ENCODE peak calls at places on chromosomes 7 and 10, in eight cellular contexts. One of them, this sample, is unnamed.

GRCh38 chr7:104943502-104944343 is 70.3 kb upstream of the KMT2E start:
- DNase-seq in endothelial cell of umbilical vein: peak; percentile 100
- DNase-seq in Calu3: peak; percentile 74
- DNase-seq in kidney: peak; percentile 79
- DNase-seq in T-helper 17 cell: peak; percentile 19
- DNase-seq in KG1: no peak
- DNase-seq in iPS-NIHi11: peak; percentile 33
- DNase-seq in stimulated activated naive CD4-positive, alpha-beta T cell: peak; percentile 67
- DNase-seq in this sample: no peak

GRCh38 chr10:97452352-97452751 is 6.4 kb downstream of the ZDHHC16 start:
- DNase-seq in endothelial cell of umbilical vein: no peak
- DNase-seq in Calu3: no peak
- DNase-seq in kidney: no peak
- DNase-seq in T-helper 17 cell: no peak
- DNase-seq in KG1: no peak
- DNase-seq in iPS-NIHi11: no peak
- DNase-seq in stimulated activated naive CD4-positive, alpha-beta T cell: no peak
- DNase-seq in this sample: no peak

GRCh38 chr10:106863549-106863948 is 301.0 kb downstream of the SORCS1 start:
- DNase-seq in endothelial cell of umbilical vein: no peak
- DNase-seq in Calu3: no peak
- DNase-seq in kidney: no peak
- DNase-seq in T-helper 17 cell: no peak
- DNase-seq in KG1: no peak
- DNase-seq in iPS-NIHi11: peak; percentile 17
- DNase-seq in stimulated activated naive CD4-positive, alpha-beta T cell: no peak
- DNase-seq in this sample: no peak

GRCh38 chr10:70891636-70892035 is 3.3 kb upstream of the PCBD1 start:
- DNase-seq in endothelial cell of umbilical vein: peak; percentile 36
- DNase-seq in Calu3: no peak
- DNase-seq in kidney: no peak
- DNase-seq in T-helper 17 cell: no peak
- DNase-seq in KG1: no peak
- DNase-seq in iPS-NIHi11: no peak
- DNase-seq in stimulated activated naive CD4-positive, alpha-beta T cell: no peak
- DNase-seq in this sample: no peak

GRCh38 chr7:142632291-142633134 is 116.8 kb upstream of the PRSS1 start:
- DNase-seq in endothelial cell of umbilical vein: peak; percentile 74
- DNase-seq in Calu3: peak; percentile 70
- DNase-seq in kidney: no peak
- DNase-seq in T-helper 17 cell: peak; percentile 15
- DNase-seq in KG1: peak; percentile 24
- DNase-seq in iPS-NIHi11: peak; percentile 87
- DNase-seq in stimulated activated naive CD4-positive, alpha-beta T cell: peak; percentile 37
- DNase-seq in this sample: peak; percentile 40

GRCh38 chr7:55365103-55365679 is at the start of gene LANCL2:
- DNase-seq in endothelial cell of umbilical vein: peak; percentile 62
- DNase-seq in Calu3: no peak
- DNase-seq in kidney: no peak
- DNase-seq in T-helper 17 cell: no peak
- DNase-seq in KG1: peak; percentile 72
- DNase-seq in iPS-NIHi11: no peak
- DNase-seq in stimulated activated naive CD4-positive, alpha-beta T cell: peak; percentile 58
- DNase-seq in this sample: no peak

GRCh38 chr10:79311581-79312407 is 35.5 kb upstream of the PPIF start:
- DNase-seq in endothelial cell of umbilical vein: no peak
- DNase-seq in Calu3: no peak
- DNase-seq in kidney: peak; percentile 70
- DNase-seq in T-helper 17 cell: no peak
- DNase-seq in KG1: no peak
- DNase-seq in iPS-NIHi11: no peak
- DNase-seq in stimulated activated naive CD4-positive, alpha-beta T cell: no peak
- DNase-seq in this sample: no peak

GRCh38 chr7:27606270-27607209 is 56.1 kb downstream of the HIBADH start:
- DNase-seq in endothelial cell of umbilical vein: peak; percentile 89
- DNase-seq in Calu3: no peak
- DNase-seq in kidney: no peak
- DNase-seq in T-helper 17 cell: no peak
- DNase-seq in KG1: no peak
- DNase-seq in iPS-NIHi11: no peak
- DNase-seq in stimulated activated naive CD4-positive, alpha-beta T cell: no peak
- DNase-seq in this sample: no peak

GRCh38 chr10:31318382-31318853 is 598 bp upstream of the ZEB1 start:
- DNase-seq in endothelial cell of umbilical vein: no peak
- DNase-seq in Calu3: no peak
- DNase-seq in kidney: peak; percentile 91
- DNase-seq in T-helper 17 cell: peak; percentile 60
- DNase-seq in KG1: peak; percentile 85
- DNase-seq in iPS-NIHi11: peak; percentile 40
- DNase-seq in stimulated activated naive CD4-positive, alpha-beta T cell: peak; percentile 80
- DNase-seq in this sample: no peak

GRCh38 chr7:141541375-141541774 is 9.8 kb upstream of the AGK start:
- DNase-seq in endothelial cell of umbilical vein: no peak
- DNase-seq in Calu3: no peak
- DNase-seq in kidney: no peak
- DNase-seq in T-helper 17 cell: no peak
- DNase-seq in KG1: no peak
- DNase-seq in iPS-NIHi11: no peak
- DNase-seq in stimulated activated naive CD4-positive, alpha-beta T cell: no peak
- DNase-seq in this sample: no peak

GRCh38 chr7:88735920-88736319 is 23.6 kb upstream of the ZNF804B start:
- DNase-seq in endothelial cell of umbilical vein: no peak
- DNase-seq in Calu3: no peak
- DNase-seq in kidney: no peak
- DNase-seq in T-helper 17 cell: no peak
- DNase-seq in KG1: no peak
- DNase-seq in iPS-NIHi11: no peak
- DNase-seq in stimulated activated naive CD4-positive, alpha-beta T cell: no peak
- DNase-seq in this sample: no peak

GRCh38 chr10:79402951-79403350 is 42.5 kb downstream of the ZCCHC24 start:
- DNase-seq in endothelial cell of umbilical vein: no peak
- DNase-seq in Calu3: no peak
- DNase-seq in kidney: peak; percentile 56
- DNase-seq in T-helper 17 cell: no peak
- DNase-seq in KG1: no peak
- DNase-seq in iPS-NIHi11: no peak
- DNase-seq in stimulated activated naive CD4-positive, alpha-beta T cell: no peak
- DNase-seq in this sample: no peak

GRCh38 chr7:111414374-111414773 is 147.9 kb downstream of the IMMP2L start:
- DNase-seq in endothelial cell of umbilical vein: no peak
- DNase-seq in Calu3: no peak
- DNase-seq in kidney: no peak
- DNase-seq in T-helper 17 cell: no peak
- DNase-seq in KG1: no peak
- DNase-seq in iPS-NIHi11: no peak
- DNase-seq in stimulated activated naive CD4-positive, alpha-beta T cell: no peak
- DNase-seq in this sample: no peak

GRCh38 chr7:94286111-94286510 is 108.6 kb upstream of the COL1A2 start:
- DNase-seq in endothelial cell of umbilical vein: peak; percentile 32
- DNase-seq in Calu3: no peak
- DNase-seq in kidney: no peak
- DNase-seq in T-helper 17 cell: no peak
- DNase-seq in KG1: no peak
- DNase-seq in iPS-NIHi11: no peak
- DNase-seq in stimulated activated naive CD4-positive, alpha-beta T cell: no peak
- DNase-seq in this sample: no peak

GRCh38 chr7:132351858-132352539 is 224.3 kb downstream of the PLXNA4 start:
- DNase-seq in endothelial cell of umbilical vein: no peak
- DNase-seq in Calu3: no peak
- DNase-seq in kidney: no peak
- DNase-seq in T-helper 17 cell: no peak
- DNase-seq in KG1: no peak
- DNase-seq in iPS-NIHi11: peak; percentile 29
- DNase-seq in stimulated activated naive CD4-positive, alpha-beta T cell: no peak
- DNase-seq in this sample: no peak

GRCh38 chr7:45092931-45093235 is 4.1 kb upstream of the NACAD start:
- DNase-seq in endothelial cell of umbilical vein: no peak
- DNase-seq in Calu3: no peak
- DNase-seq in kidney: no peak
- DNase-seq in T-helper 17 cell: no peak
- DNase-seq in KG1: no peak
- DNase-seq in iPS-NIHi11: peak; percentile 15
- DNase-seq in stimulated activated naive CD4-positive, alpha-beta T cell: no peak
- DNase-seq in this sample: no peak

GRCh38 chr10:22803201-22803895 is 89.0 kb upstream of the PIP4K2A start:
- DNase-seq in endothelial cell of umbilical vein: no peak
- DNase-seq in Calu3: no peak
- DNase-seq in kidney: no peak
- DNase-seq in T-helper 17 cell: no peak
- DNase-seq in KG1: no peak
- DNase-seq in iPS-NIHi11: no peak
- DNase-seq in stimulated activated naive CD4-positive, alpha-beta T cell: no peak
- DNase-seq in this sample: no peak

GRCh38 chr7:29877196-29877595 is 70.9 kb downstream of the WIPF3 start:
- DNase-seq in endothelial cell of umbilical vein: no peak
- DNase-seq in Calu3: peak; percentile 55
- DNase-seq in kidney: no peak
- DNase-seq in T-helper 17 cell: no peak
- DNase-seq in KG1: no peak
- DNase-seq in iPS-NIHi11: no peak
- DNase-seq in stimulated activated naive CD4-positive, alpha-beta T cell: no peak
- DNase-seq in this sample: no peak

GRCh38 chr7:18499407-18500197 is 4.1 kb downstream of the HDAC9 start:
- DNase-seq in endothelial cell of umbilical vein: no peak
- DNase-seq in Calu3: peak; percentile 52
- DNase-seq in kidney: no peak
- DNase-seq in T-helper 17 cell: no peak
- DNase-seq in KG1: no peak
- DNase-seq in iPS-NIHi11: no peak
- DNase-seq in stimulated activated naive CD4-positive, alpha-beta T cell: no peak
- DNase-seq in this sample: no peak

GRCh38 chr10:68202965-68203358 is 29.0 kb downstream of the ATOH7 start:
- DNase-seq in endothelial cell of umbilical vein: peak; percentile 57
- DNase-seq in Calu3: peak; percentile 14
- DNase-seq in kidney: no peak
- DNase-seq in T-helper 17 cell: no peak
- DNase-seq in KG1: no peak
- DNase-seq in iPS-NIHi11: no peak
- DNase-seq in stimulated activated naive CD4-positive, alpha-beta T cell: no peak
- DNase-seq in this sample: no peak

GRCh38 chr10:6050801-6051445 is 11.2 kb downstream of the IL2RA start:
- DNase-seq in endothelial cell of umbilical vein: no peak
- DNase-seq in Calu3: peak; percentile 74
- DNase-seq in kidney: peak; percentile 88
- DNase-seq in T-helper 17 cell: peak; percentile 84
- DNase-seq in KG1: no peak
- DNase-seq in iPS-NIHi11: no peak
- DNase-seq in stimulated activated naive CD4-positive, alpha-beta T cell: peak; percentile 89
- DNase-seq in this sample: no peak

GRCh38 chr10:91378061-91378460 is 32.1 kb upstream of the HECTD2 start:
- DNase-seq in endothelial cell of umbilical vein: no peak
- DNase-seq in Calu3: no peak
- DNase-seq in kidney: no peak
- DNase-seq in T-helper 17 cell: no peak
- DNase-seq in KG1: no peak
- DNase-seq in iPS-NIHi11: no peak
- DNase-seq in stimulated activated naive CD4-positive, alpha-beta T cell: no peak
- DNase-seq in this sample: no peak

GRCh38 chr7:36079446-36080025 is 73.5 kb upstream of the EEPD1 start:
- DNase-seq in endothelial cell of umbilical vein: no peak
- DNase-seq in Calu3: no peak
- DNase-seq in kidney: no peak
- DNase-seq in T-helper 17 cell: no peak
- DNase-seq in KG1: no peak
- DNase-seq in iPS-NIHi11: no peak
- DNase-seq in stimulated activated naive CD4-positive, alpha-beta T cell: no peak
- DNase-seq in this sample: no peak

GRCh38 chr7:142883571-142884284 is 1.8 kb downstream of the TRPV6 start:
- DNase-seq in endothelial cell of umbilical vein: no peak
- DNase-seq in Calu3: no peak
- DNase-seq in kidney: no peak
- DNase-seq in T-helper 17 cell: no peak
- DNase-seq in KG1: no peak
- DNase-seq in iPS-NIHi11: no peak
- DNase-seq in stimulated activated naive CD4-positive, alpha-beta T cell: no peak
- DNase-seq in this sample: no peak

GRCh38 chr10:76324283-76324682 is 892.9 kb downstream of the LRMDA start:
- DNase-seq in endothelial cell of umbilical vein: no peak
- DNase-seq in Calu3: no peak
- DNase-seq in kidney: no peak
- DNase-seq in T-helper 17 cell: no peak
- DNase-seq in KG1: no peak
- DNase-seq in iPS-NIHi11: no peak
- DNase-seq in stimulated activated naive CD4-positive, alpha-beta T cell: no peak
- DNase-seq in this sample: no peak

GRCh38 chr10:112950714-112951348 is 784 bp downstream of the TCF7L2 start:
- DNase-seq in endothelial cell of umbilical vein: peak; percentile 40
- DNase-seq in Calu3: peak; percentile 14
- DNase-seq in kidney: peak; percentile 74
- DNase-seq in T-helper 17 cell: no peak
- DNase-seq in KG1: no peak
- DNase-seq in iPS-NIHi11: no peak
- DNase-seq in stimulated activated naive CD4-positive, alpha-beta T cell: peak; percentile 24
- DNase-seq in this sample: no peak

GRCh38 chr10:133164816-133165555 is 5.0 kb downstream of the KNDC1 start:
- DNase-seq in endothelial cell of umbilical vein: no peak
- DNase-seq in Calu3: no peak
- DNase-seq in kidney: no peak
- DNase-seq in T-helper 17 cell: no peak
- DNase-seq in KG1: no peak
- DNase-seq in iPS-NIHi11: no peak
- DNase-seq in stimulated activated naive CD4-positive, alpha-beta T cell: no peak
- DNase-seq in this sample: no peak

GRCh38 chr10:79430506-79430905 is 14.9 kb downstream of the ZCCHC24 start:
- DNase-seq in endothelial cell of umbilical vein: no peak
- DNase-seq in Calu3: no peak
- DNase-seq in kidney: no peak
- DNase-seq in T-helper 17 cell: no peak
- DNase-seq in KG1: no peak
- DNase-seq in iPS-NIHi11: no peak
- DNase-seq in stimulated activated naive CD4-positive, alpha-beta T cell: no peak
- DNase-seq in this sample: no peak

GRCh38 chr7:71733108-71733870 is 601.3 kb downstream of the GALNT17 start:
- DNase-seq in endothelial cell of umbilical vein: peak; percentile 14
- DNase-seq in Calu3: peak; percentile 63
- DNase-seq in kidney: peak; percentile 92
- DNase-seq in T-helper 17 cell: peak; percentile 53
- DNase-seq in KG1: peak; percentile 73
- DNase-seq in iPS-NIHi11: peak; percentile 83
- DNase-seq in stimulated activated naive CD4-positive, alpha-beta T cell: peak; percentile 34
- DNase-seq in this sample: peak; percentile 75

GRCh38 chr10:13813540-13813939 is 226.8 kb downstream of the PRPF18 start:
- DNase-seq in endothelial cell of umbilical vein: no peak
- DNase-seq in Calu3: no peak
- DNase-seq in kidney: no peak
- DNase-seq in T-helper 17 cell: no peak
- DNase-seq in KG1: no peak
- DNase-seq in iPS-NIHi11: no peak
- DNase-seq in stimulated activated naive CD4-positive, alpha-beta T cell: no peak
- DNase-seq in this sample: no peak

GRCh38 chr7:52586704-52587103 is 448.7 kb upstream of the POM121L12 start:
- DNase-seq in endothelial cell of umbilical vein: no peak
- DNase-seq in Calu3: no peak
- DNase-seq in kidney: no peak
- DNase-seq in T-helper 17 cell: no peak
- DNase-seq in KG1: no peak
- DNase-seq in iPS-NIHi11: peak; percentile 13
- DNase-seq in stimulated activated naive CD4-positive, alpha-beta T cell: no peak
- DNase-seq in this sample: no peak

GRCh38 chr10:115945696-115946445 is 327.1 kb downstream of the GFRA1 start:
- DNase-seq in endothelial cell of umbilical vein: no peak
- DNase-seq in Calu3: no peak
- DNase-seq in kidney: no peak
- DNase-seq in T-helper 17 cell: no peak
- DNase-seq in KG1: no peak
- DNase-seq in iPS-NIHi11: no peak
- DNase-seq in stimulated activated naive CD4-positive, alpha-beta T cell: no peak
- DNase-seq in this sample: no peak

GRCh38 chr10:111076191-111076681 is 593 bp upstream of the ADRA2A start:
- DNase-seq in endothelial cell of umbilical vein: peak; percentile 41
- DNase-seq in Calu3: peak; percentile 71
- DNase-seq in kidney: peak; percentile 91
- DNase-seq in T-helper 17 cell: no peak
- DNase-seq in KG1: peak; percentile 24
- DNase-seq in iPS-NIHi11: peak; percentile 93
- DNase-seq in stimulated activated naive CD4-positive, alpha-beta T cell: peak; percentile 7
- DNase-seq in this sample: peak; percentile 42

GRCh38 chr10:34647157-34647556 is 167.9 kb downstream of the PARD3 start:
- DNase-seq in endothelial cell of umbilical vein: no peak
- DNase-seq in Calu3: no peak
- DNase-seq in kidney: no peak
- DNase-seq in T-helper 17 cell: no peak
- DNase-seq in KG1: no peak
- DNase-seq in iPS-NIHi11: no peak
- DNase-seq in stimulated activated naive CD4-positive, alpha-beta T cell: no peak
- DNase-seq in this sample: no peak

This sample was measured in iPS DF 19.7.